ENCODE peak calls at places on chromosomes 6 and 20, in eight cellular contexts. One of them, this sample, is unnamed.

GRCh38 chr6:31621991-31622390 is 1.5 kb downstream of the PRRC2A start:
- DNase-seq in transverse colon: peak; percentile 33
- DNase-seq in K562: no peak
- DNase-seq in A549: no peak
- DNase-seq in tibial nerve: no peak
- DNase-seq in ovary: no peak
- DNase-seq in sigmoid colon: no peak
- DNase-seq in stomach: no peak
- DNase-seq in this sample: no peak

GRCh38 chr20:6665161-6665560 is 102.3 kb upstream of the BMP2 start:
- DNase-seq in transverse colon: no peak
- DNase-seq in K562: no peak
- DNase-seq in A549: no peak
- DNase-seq in tibial nerve: no peak
- DNase-seq in ovary: no peak
- DNase-seq in sigmoid colon: no peak
- DNase-seq in stomach: no peak
- DNase-seq in this sample: no peak

GRCh38 chr6:54076159-54076789 is 35.0 kb upstream of the MLIP start:
- DNase-seq in transverse colon: no peak
- DNase-seq in K562: no peak
- DNase-seq in A549: no peak
- DNase-seq in tibial nerve: no peak
- DNase-seq in ovary: no peak
- DNase-seq in sigmoid colon: no peak
- DNase-seq in stomach: no peak
- DNase-seq in this sample: no peak

GRCh38 chr20:44850883-44851282 is 34.6 kb upstream of the YWHAB start:
- DNase-seq in transverse colon: no peak
- DNase-seq in K562: no peak
- DNase-seq in A549: no peak
- DNase-seq in tibial nerve: no peak
- DNase-seq in ovary: no peak
- DNase-seq in sigmoid colon: no peak
- DNase-seq in stomach: no peak
- DNase-seq in this sample: no peak

GRCh38 chr6:28587011-28587745 is 61.5 kb downstream of the GPX5 start:
- DNase-seq in transverse colon: peak; percentile 80
- DNase-seq in K562: no peak
- DNase-seq in A549: peak; percentile 89
- DNase-seq in tibial nerve: no peak
- DNase-seq in ovary: peak; percentile 74
- DNase-seq in sigmoid colon: no peak
- DNase-seq in stomach: peak; percentile 73
- DNase-seq in this sample: peak; percentile 85

GRCh38 chr6:170244721-170245201 is 46.1 kb downstream of the DLL1 start:
- DNase-seq in transverse colon: no peak
- DNase-seq in K562: no peak
- DNase-seq in A549: no peak
- DNase-seq in tibial nerve: no peak
- DNase-seq in ovary: no peak
- DNase-seq in sigmoid colon: no peak
- DNase-seq in stomach: no peak
- DNase-seq in this sample: no peak

GRCh38 chr20:33584976-33585375 is 77.2 kb upstream of the C20orf144 start:
- DNase-seq in transverse colon: no peak
- DNase-seq in K562: no peak
- DNase-seq in A549: no peak
- DNase-seq in tibial nerve: no peak
- DNase-seq in ovary: no peak
- DNase-seq in sigmoid colon: no peak
- DNase-seq in stomach: no peak
- DNase-seq in this sample: no peak

GRCh38 chr6:66265737-66266136 is 558.7 kb upstream of the EYS start:
- DNase-seq in transverse colon: no peak
- DNase-seq in K562: no peak
- DNase-seq in A549: no peak
- DNase-seq in tibial nerve: no peak
- DNase-seq in ovary: no peak
- DNase-seq in sigmoid colon: no peak
- DNase-seq in stomach: no peak
- DNase-seq in this sample: no peak

GRCh38 chr6:160520043-160520904 is 143.8 kb downstream of the LPA start:
- DNase-seq in transverse colon: peak; percentile 84
- DNase-seq in K562: peak; percentile 86
- DNase-seq in A549: peak; percentile 71
- DNase-seq in tibial nerve: peak; percentile 83
- DNase-seq in ovary: peak; percentile 88
- DNase-seq in sigmoid colon: peak; percentile 86
- DNase-seq in stomach: peak; percentile 81
- DNase-seq in this sample: peak; percentile 93
- TF ChIP-seq EP300 in transverse colon: no peak
- TF ChIP-seq EP300 in K562: no peak
- TF ChIP-seq EP300 in A549: no peak
- TF ChIP-seq EP300 in tibial nerve: no peak
- TF ChIP-seq EP300 in ovary: no peak
- TF ChIP-seq EP300 in sigmoid colon: no peak
- TF ChIP-seq EP300 in stomach: no peak
- TF ChIP-seq EP300 in this sample: no peak

DNA sequence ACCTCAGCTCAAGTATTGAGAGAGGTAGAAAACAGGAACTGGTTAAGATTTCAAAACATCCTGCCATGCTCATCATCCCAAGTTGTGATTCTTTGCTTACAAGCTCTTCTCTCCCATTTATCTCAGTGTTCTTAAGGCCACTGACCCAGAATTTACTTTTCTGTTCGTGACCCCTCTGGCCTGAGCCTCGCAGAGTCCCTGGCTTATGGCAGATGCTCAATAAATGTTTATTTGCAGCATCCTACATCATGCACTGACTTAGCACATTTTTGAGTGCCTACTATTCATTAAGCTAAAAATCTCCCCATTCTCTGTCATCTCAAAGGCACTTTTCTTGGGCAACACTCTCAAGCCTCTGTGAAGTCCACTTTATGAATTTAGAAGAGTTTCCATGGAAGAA is 33.4 kb upstream of the MC3R start:
- DNase-seq in transverse colon: no peak
- DNase-seq in K562: no peak
- DNase-seq in A549: no peak
- DNase-seq in tibial nerve: no peak
- DNase-seq in ovary: no peak
- DNase-seq in sigmoid colon: no peak
- DNase-seq in stomach: no peak
- DNase-seq in this sample: no peak
- H3K4me3 ChIP-seq in transverse colon: no peak overlapping the region
- H3K4me3 ChIP-seq in K562: no peak overlapping the region
- H3K4me3 ChIP-seq in A549: no peak overlapping the region
- H3K4me3 ChIP-seq in tibial nerve: no peak overlapping the region
- H3K4me3 ChIP-seq in ovary: no peak overlapping the region
- H3K4me3 ChIP-seq in sigmoid colon: no peak overlapping the region
- H3K4me3 ChIP-seq in stomach: no peak overlapping the region
- H3K4me3 ChIP-seq in this sample: no peak overlapping the region

DNA sequence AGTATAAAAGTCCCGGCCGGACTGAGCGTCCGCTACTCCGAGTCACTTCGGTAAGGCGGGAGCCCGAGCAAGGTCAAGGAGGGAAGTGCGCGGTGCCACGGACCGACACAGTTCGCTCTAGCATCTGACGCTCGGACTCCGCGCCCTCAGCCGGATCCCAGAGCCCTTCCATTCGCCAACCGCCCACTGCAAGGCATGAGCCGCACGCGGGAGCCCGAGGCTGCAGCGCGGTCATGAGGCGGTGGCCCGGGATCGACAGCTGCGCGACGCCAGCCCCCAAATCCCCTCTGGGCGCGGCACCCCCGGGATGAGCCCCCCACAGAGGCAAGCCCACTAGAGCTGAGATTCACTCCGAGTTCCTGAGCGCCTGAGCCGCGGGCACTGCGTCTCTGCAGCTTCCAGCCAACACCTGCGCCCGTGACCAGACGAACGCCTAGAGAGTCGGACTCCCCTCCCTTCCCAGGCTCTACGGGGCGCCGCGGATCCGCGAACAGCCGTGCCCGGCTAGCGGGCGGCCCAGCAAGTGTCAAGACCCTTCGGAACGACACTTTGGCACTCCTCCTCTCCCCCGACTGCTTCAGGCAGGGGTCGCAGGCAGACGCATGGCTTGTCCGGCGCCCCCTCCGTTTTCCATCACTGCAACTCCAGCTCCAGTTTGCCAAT is 749 bp upstream of the ISM1 start:
- DNase-seq in transverse colon: peak; percentile 34
- DNase-seq in K562: no peak
- DNase-seq in A549: peak; percentile 65
- DNase-seq in tibial nerve: peak; percentile 71
- DNase-seq in ovary: peak; percentile 16
- DNase-seq in sigmoid colon: peak; percentile 86
- DNase-seq in stomach: peak; percentile 27
- DNase-seq in this sample: peak; percentile 35
- TF ChIP-seq POLR2A in transverse colon: no peak
- TF ChIP-seq POLR2A in K562: no peak
- TF ChIP-seq POLR2A in A549: peak; percentile 45
- TF ChIP-seq POLR2A in tibial nerve: peak; percentile 47
- TF ChIP-seq POLR2A in ovary: no peak
- TF ChIP-seq POLR2A in sigmoid colon: no peak
- TF ChIP-seq POLR2A in stomach: no peak
- TF ChIP-seq POLR2A in this sample: no peak

DNA sequence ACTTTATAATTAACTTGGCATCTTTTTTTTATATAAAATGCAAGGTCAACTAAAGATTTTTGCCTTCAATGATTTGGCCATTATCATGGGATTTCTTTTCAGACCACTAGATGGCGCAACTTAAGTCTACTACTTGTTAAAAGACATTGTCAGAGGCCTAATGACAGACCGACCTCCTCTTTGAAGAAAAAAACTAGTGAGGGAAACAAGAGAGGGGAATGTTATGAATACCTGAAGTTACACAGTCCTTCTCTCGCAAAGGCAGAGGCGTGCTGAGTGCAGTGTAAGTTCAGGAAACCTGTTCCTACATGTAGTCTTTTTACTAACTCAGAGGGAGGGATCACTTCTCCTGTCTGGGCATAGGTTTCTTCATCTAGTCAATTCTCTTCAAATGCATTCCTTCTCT is 9.3 kb downstream of the TRAPPC3L start:
- DNase-seq in transverse colon: no peak
- DNase-seq in K562: peak; percentile 48
- DNase-seq in A549: peak; percentile 57
- DNase-seq in tibial nerve: peak; percentile 68
- DNase-seq in ovary: no peak
- DNase-seq in sigmoid colon: no peak
- DNase-seq in stomach: no peak
- DNase-seq in this sample: no peak
- TF ChIP-seq EP300 in transverse colon: no peak
- TF ChIP-seq EP300 in K562: no peak
- TF ChIP-seq EP300 in A549: no peak
- TF ChIP-seq EP300 in tibial nerve: no peak
- TF ChIP-seq EP300 in ovary: no peak
- TF ChIP-seq EP300 in sigmoid colon: no peak
- TF ChIP-seq EP300 in stomach: no peak
- TF ChIP-seq EP300 in this sample: no peak

GRCh38 chr6:137873273-137873762 is 6.3 kb downstream of the TNFAIP3 start:
- DNase-seq in transverse colon: peak; percentile 86
- DNase-seq in K562: no peak
- DNase-seq in A549: peak; percentile 82
- DNase-seq in tibial nerve: peak; percentile 85
- DNase-seq in ovary: no peak
- DNase-seq in sigmoid colon: peak; percentile 93
- DNase-seq in stomach: peak; percentile 78
- DNase-seq in this sample: peak; percentile 92
- H3K4me3 ChIP-seq in transverse colon: peak overlapping the region; percentile 74
- H3K4me3 ChIP-seq in K562: no peak overlapping the region
- H3K4me3 ChIP-seq in A549: peak overlapping the region; percentile 21
- H3K4me3 ChIP-seq in tibial nerve: no peak overlapping the region
- H3K4me3 ChIP-seq in ovary: peak overlapping the region; percentile 7
- H3K4me3 ChIP-seq in sigmoid colon: peak overlapping the region; percentile 29
- H3K4me3 ChIP-seq in stomach: peak overlapping the region; percentile 5
- H3K4me3 ChIP-seq in this sample: peak overlapping the region; percentile 0

DNA sequence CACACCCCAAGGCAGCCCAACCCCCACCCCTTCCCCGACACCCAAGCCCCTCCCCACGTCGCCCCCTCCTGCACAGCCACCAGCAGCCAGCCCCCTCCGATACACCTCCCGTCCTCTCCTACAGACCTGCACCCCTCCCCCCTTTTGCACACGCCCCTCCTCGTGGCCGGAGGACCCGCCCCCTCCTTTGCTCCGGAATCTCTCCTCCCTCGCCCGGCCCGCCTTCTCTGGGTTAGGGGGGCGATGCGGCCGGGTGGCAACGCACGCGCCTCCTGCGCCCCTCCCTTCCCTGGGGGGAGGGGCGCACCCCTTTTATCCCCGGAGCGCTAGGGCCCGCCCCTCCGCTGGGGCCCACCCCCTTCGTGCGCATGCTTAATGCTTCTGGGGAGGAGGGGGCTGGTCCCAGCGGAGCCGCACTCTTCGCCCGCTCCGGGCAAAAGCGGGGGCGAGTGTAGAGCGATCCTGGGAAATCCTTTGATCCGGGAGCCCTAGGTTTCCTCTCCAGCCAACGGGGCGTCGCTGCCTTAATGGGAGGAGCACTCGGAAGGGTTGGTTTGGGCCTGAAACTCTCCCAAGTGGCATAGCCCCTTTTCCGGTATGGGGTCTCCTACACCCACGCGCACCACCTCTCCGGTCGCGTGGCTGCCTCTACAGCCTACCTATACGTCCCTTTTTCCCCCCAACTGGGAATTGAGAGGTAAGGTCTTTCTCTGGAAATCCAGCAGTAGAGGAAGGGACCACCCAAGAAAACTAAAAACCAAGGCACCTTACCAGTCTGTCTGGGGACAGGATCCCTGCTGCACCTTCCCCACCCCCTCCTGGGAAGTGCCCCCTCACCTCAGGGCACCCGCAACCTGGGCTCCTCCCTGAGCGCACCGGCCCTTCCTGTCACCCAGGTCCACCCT is 1.9 kb downstream of the SOX12 start:
- DNase-seq in transverse colon: peak; percentile 84
- DNase-seq in K562: peak; percentile 88
- DNase-seq in A549: peak; percentile 95
- DNase-seq in tibial nerve: peak; percentile 70
- DNase-seq in ovary: peak; percentile 95
- DNase-seq in sigmoid colon: peak; percentile 96
- DNase-seq in stomach: peak; percentile 84
- DNase-seq in this sample: peak; percentile 85
- TF ChIP-seq POLR2A in transverse colon: peak; percentile 18
- TF ChIP-seq POLR2A in K562: peak; percentile 75
- TF ChIP-seq POLR2A in A549: peak; percentile 43
- TF ChIP-seq POLR2A in tibial nerve: peak; percentile 35
- TF ChIP-seq POLR2A in ovary: peak; percentile 39
- TF ChIP-seq POLR2A in sigmoid colon: no peak
- TF ChIP-seq POLR2A in stomach: no peak
- TF ChIP-seq POLR2A in this sample: no peak

This sample was measured in upper lobe of left lung.